ENCODE peak calls at places on chromosome 2, in five cellular contexts. One of them, this sample, is unnamed.

GRCh38 chr2:96868555-96869280 is 1.2 kb downstream of the SEMA4C start:
- DNase-seq in SK-N-DZ: peak
- DNase-seq in occipital lobe: peak
- DNase-seq in pulmonary artery endothelial cell: no peak
- DNase-seq in foreskin fibroblast: peak
- DNase-seq in this sample: peak

GRCh38 chr2:86453838-86454237 is 12.7 kb downstream of the KDM3A start:
- DNase-seq in SK-N-DZ: no peak
- DNase-seq in pulmonary artery endothelial cell: peak
- DNase-seq in occipital lobe: no peak
- DNase-seq in foreskin fibroblast: peak
- DNase-seq in this sample: peak

GRCh38 chr2:16813593-16813992 is 148.0 kb upstream of the CYRIA start:
- DNase-seq in foreskin fibroblast: no peak
- DNase-seq in occipital lobe: no peak
- DNase-seq in SK-N-DZ: peak
- DNase-seq in pulmonary artery endothelial cell: no peak
- DNase-seq in this sample: no peak

GRCh38 chr2:99864561-99865216 is 277.7 kb downstream of the AFF3 start:
- DNase-seq in occipital lobe: no peak
- DNase-seq in foreskin fibroblast: no peak
- DNase-seq in pulmonary artery endothelial cell: no peak
- DNase-seq in SK-N-DZ: no peak
- DNase-seq in this sample: peak

GRCh38 chr2:95267458-95268207 is 6.6 kb upstream of the PROM2 start:
- DNase-seq in pulmonary artery endothelial cell: no peak
- DNase-seq in occipital lobe: no peak
- DNase-seq in foreskin fibroblast: no peak
- DNase-seq in SK-N-DZ: no peak
- DNase-seq in this sample: no peak

GRCh38 chr2:15965564-15966019 is 25.2 kb downstream of the MYCN start:
- DNase-seq in occipital lobe: no peak
- DNase-seq in foreskin fibroblast: no peak
- DNase-seq in SK-N-DZ: peak
- DNase-seq in pulmonary artery endothelial cell: no peak
- DNase-seq in this sample: no peak

GRCh38 chr2:229133155-229133772 is 137.8 kb downstream of the PID1 start:
- DNase-seq in pulmonary artery endothelial cell: no peak
- DNase-seq in foreskin fibroblast: no peak
- DNase-seq in occipital lobe: no peak
- DNase-seq in SK-N-DZ: peak
- DNase-seq in this sample: peak

GRCh38 chr2:66693007-66693965 is 258.4 kb downstream of the MEIS1 start:
- DNase-seq in occipital lobe: no peak
- DNase-seq in foreskin fibroblast: no peak
- DNase-seq in pulmonary artery endothelial cell: no peak
- DNase-seq in SK-N-DZ: no peak
- DNase-seq in this sample: no peak

GRCh38 chr2:139867601-139868226 is 1087.5 kb upstream of the NXPH2 start:
- DNase-seq in foreskin fibroblast: no peak
- DNase-seq in SK-N-DZ: no peak
- DNase-seq in pulmonary artery endothelial cell: no peak
- DNase-seq in occipital lobe: no peak
- DNase-seq in this sample: no peak

GRCh38 chr2:46435796-46436360 is 43.5 kb upstream of the TMEM247 start:
- DNase-seq in SK-N-DZ: no peak
- DNase-seq in occipital lobe: no peak
- DNase-seq in foreskin fibroblast: no peak
- DNase-seq in pulmonary artery endothelial cell: no peak
- DNase-seq in this sample: no peak

GRCh38 chr2:203535784-203536590 is 886 bp upstream of the RAPH1 start:
- DNase-seq in occipital lobe: no peak
- DNase-seq in foreskin fibroblast: peak
- DNase-seq in SK-N-DZ: no peak
- DNase-seq in pulmonary artery endothelial cell: no peak
- DNase-seq in this sample: no peak

GRCh38 chr2:12257476-12257875 is 459.3 kb upstream of the TRIB2 start:
- DNase-seq in foreskin fibroblast: no peak
- DNase-seq in occipital lobe: no peak
- DNase-seq in SK-N-DZ: no peak
- DNase-seq in pulmonary artery endothelial cell: no peak
- DNase-seq in this sample: no peak

GRCh38 chr2:129813404-129813803 is 166.1 kb upstream of the RAB6C start:
- DNase-seq in SK-N-DZ: no peak
- DNase-seq in pulmonary artery endothelial cell: no peak
- DNase-seq in occipital lobe: no peak
- DNase-seq in foreskin fibroblast: no peak
- DNase-seq in this sample: no peak

GRCh38 chr2:232633413-232634318 is at the start of gene EFHD1:
- DNase-seq in foreskin fibroblast: peak
- DNase-seq in occipital lobe: peak
- DNase-seq in SK-N-DZ: peak
- DNase-seq in pulmonary artery endothelial cell: peak
- DNase-seq in this sample: peak

GRCh38 chr2:96753661-96754282 is 6.9 kb upstream of the CNNM4 start:
- DNase-seq in pulmonary artery endothelial cell: no peak
- DNase-seq in foreskin fibroblast: no peak
- DNase-seq in occipital lobe: no peak
- DNase-seq in SK-N-DZ: no peak
- DNase-seq in this sample: no peak

This sample was measured in dermis microvascular lymphatic vessel endothelial cell.